ENCODE peak calls at places on chromosomes 16 and 17, in eight cellular contexts. M is central memory CD4-positive, alpha-beta T cell; I is upper lobe of right lung; D is NCI-H1436; G is NCI-H2029; H is glomerular endothelial cell; T is GM12891; Q is C1 segment of cervical spinal cord. X is an unnamed sample.

GRCh38 chr17:42509409-42509808 is 26.6 kb upstream of the NAGLU start:
- DNase-seq in M (no peak), I (no peak), D (no peak), G (no peak), H (no peak), T (no peak), Q (no peak), X (no peak)

GRCh38 chr16:77869997-77870813 is 81.8 kb downstream of the VAT1L start:
- DNase-seq in M (no peak), I (no peak), D (no peak), G (no peak), H (no peak), T (no peak), Q (no peak), X (no peak)

GRCh38 chr17:6556121-6557039 is at the start of gene PITPNM3:
- DNase-seq in M (no peak), I (peak), D (no peak), G (no peak), H (no peak), T (no peak), Q (no peak), X (no peak)

GRCh38 chr16:30985401-30986128 is 558 bp downstream of the HSD3B7 start:
- DNase-seq in M (no peak), I (peak), D (peak), G (peak), H (no peak), T (no peak), Q (no peak), X (peak)

GRCh38 chr17:376936-377863 is 24.6 kb upstream of the RPH3AL start:
- DNase-seq in M (no peak), I (peak), D (no peak), G (no peak), H (no peak), T (no peak), Q (no peak), X (no peak)

GRCh38 chr17:1703063-1703462 is 7.1 kb downstream of the TLCD2 start:
- DNase-seq in M (no peak), I (no peak), D (no peak), G (no peak), H (no peak), T (no peak), Q (no peak), X (no peak)

GRCh38 chr17:82330322-82331239 is 3.0 kb downstream of the SECTM1 start:
- DNase-seq in M (no peak), I (peak), D (peak), G (peak), H (no peak), T (no peak), Q (no peak), X (peak)

GRCh38 chr17:4717791-4718190 is 7.4 kb downstream of the ARRB2 start:
- DNase-seq in M (no peak), I (no peak), D (no peak), G (no peak), H (no peak), T (no peak), Q (no peak), X (no peak)

GRCh38 chr17:44920565-44920940 is 5.3 kb upstream of the GFAP start:
- DNase-seq in M (no peak), I (peak), D (peak), G (no peak), H (no peak), T (no peak), Q (no peak), X (no peak)

GRCh38 chr16:53945996-53946395 is 242.0 kb downstream of the FTO start:
- DNase-seq in M (no peak), I (no peak), D (peak), G (no peak), H (peak), T (no peak), Q (no peak), X (no peak)

GRCh38 chr17:58329035-58329807 is 626 bp upstream of the TSPOAP1 start:
- DNase-seq in M (peak), I (peak), D (no peak), G (no peak), H (no peak), T (no peak), Q (no peak), X (no peak)

X was measured in NCI-H748 treated with DMSO at 0.1 percent for 48 hours.